ENCODE peak calls at places on chromosomes 13 and 19, in ten cellular contexts. H is CD8-positive, alpha-beta T cell; S is ovary; J is CD4-positive, alpha-beta memory T cell; T is coronary artery; D is cardiac muscle cell; X is tibial nerve; W is AG04450; O is CD4-positive, CD25-positive, alpha-beta regulatory T cell; F is CD4-positive, alpha-beta T cell. Q is an unnamed sample.

GRCh38 chr19:4338441-4339350 is at the start of gene STAP2:
- DNase-seq in J (no peak), S (peak), F (no peak), T (no peak), X (no peak), W (no peak), H (no peak), O (no peak), D (peak), Q (peak)

GRCh38 chr13:41231786-41232185 is 31.6 kb downstream of the MTRF1 start:
- DNase-seq in F (no peak), T (no peak), J (no peak), X (no peak), O (no peak), S (no peak), H (no peak), W (no peak), D (peak), Q (no peak)

GRCh38 chr19:29578349-29578748 is 27.7 kb upstream of the POP4 start:
- DNase-seq in J (no peak), D (no peak), W (no peak), O (no peak), H (no peak), F (no peak), S (no peak), T (no peak), X (no peak), Q (no peak)

GRCh38 chr19:33777351-33777750 is 19.3 kb upstream of the KCTD15 start:
- DNase-seq in W (no peak), S (no peak), H (no peak), X (no peak), J (no peak), O (no peak), T (no peak), F (no peak), D (no peak), Q (no peak)

GRCh38 chr13:85247780-85248179 is 551.4 kb downstream of the SLITRK6 start:
- DNase-seq in X (no peak), S (no peak), O (no peak), H (no peak), T (no peak), W (no peak), J (no peak), F (no peak), D (no peak), Q (no peak)

GRCh38 chr13:50033696-50034095 is 18.5 kb downstream of the KCNRG start:
- DNase-seq in F (no peak), O (no peak), D (peak), S (no peak), X (no peak), J (no peak), W (no peak), H (no peak), T (no peak), Q (no peak)

GRCh38 chr19:6476155-6476895 is 5.3 kb downstream of the DENND1C start:
- DNase-seq in X (no peak), D (peak), S (peak), J (peak), O (peak), T (no peak), F (peak), W (no peak), H (peak), Q (peak)

GRCh38 chr19:56668676-56669075 is 2.9 kb downstream of the ZNF835 start:
- DNase-seq in S (no peak), F (no peak), D (no peak), H (no peak), X (no peak), W (no peak), J (no peak), T (no peak), O (no peak), Q (no peak)

GRCh38 chr13:31045621-31046081 is 113.2 kb downstream of the TEX26 start:
- DNase-seq in T (peak), O (no peak), S (peak), W (peak), H (no peak), J (peak), D (peak), X (no peak), F (peak), Q (no peak)

GRCh38 chr13:43516401-43516826 is 270.4 kb downstream of the ENOX1 start:
- DNase-seq in H (no peak), X (no peak), S (peak), J (no peak), D (peak), W (peak), F (no peak), O (no peak), T (no peak), Q (no peak)

GRCh38 chr13:113926301-113926761 is 47.5 kb downstream of the C13orf46 start:
- DNase-seq in O (no peak), D (peak), S (peak), W (no peak), H (no peak), F (no peak), J (no peak), T (peak), X (peak), Q (no peak)

GRCh38 chr13:43411741-43412140 is 375.0 kb downstream of the ENOX1 start:
- DNase-seq in H (no peak), W (no peak), X (no peak), D (no peak), T (no peak), J (no peak), F (no peak), S (peak), O (no peak), Q (no peak)

GRCh38 chr19:36182612-36183454 is 30.6 kb upstream of the COX7A1 start:
- DNase-seq in H (no peak), T (no peak), J (no peak), O (no peak), F (no peak), D (peak), W (no peak), S (no peak), X (no peak), Q (peak)

GRCh38 chr13:30126903-30127428 is 180.4 kb downstream of the KATNAL1 start:
- DNase-seq in S (no peak), H (no peak), W (no peak), T (no peak), J (no peak), O (no peak), X (no peak), D (no peak), F (no peak), Q (no peak)

GRCh38 chr13:102779426-102780159 is 6.0 kb upstream of the TEX30 start:
- DNase-seq in S (no peak), X (no peak), T (no peak), H (no peak), W (no peak), O (peak), D (peak), F (no peak), J (peak), Q (no peak)

GRCh38 chr13:113448885-113449692 is 4.2 kb downstream of the ADPRHL1 start:
- DNase-seq in S (peak), J (peak), T (no peak), H (peak), D (no peak), W (no peak), F (peak), O (peak), X (no peak), Q (no peak)

GRCh38 chr19:8371011-8371804 is 7.3 kb downstream of the ANGPTL4 start:
- DNase-seq in S (no peak), X (no peak), O (no peak), W (no peak), F (no peak), H (no peak), J (no peak), T (no peak), D (no peak), Q (no peak)

GRCh38 chr19:8370176-8371010 is 6.4 kb downstream of the ANGPTL4 start:
- DNase-seq in H (no peak), W (no peak), D (peak), J (no peak), T (no peak), S (no peak), F (no peak), O (no peak), X (no peak), Q (no peak)

GRCh38 chr19:8377598-8377997 is 12.6 kb upstream of the RAB11B start:
- DNase-seq in F (no peak), T (no peak), S (no peak), W (no peak), D (no peak), O (no peak), H (no peak), X (no peak), J (no peak), Q (no peak)

GRCh38 chr19:8373867-8374813 is 10.2 kb downstream of the ANGPTL4 start:
- DNase-seq in O (no peak), H (no peak), F (no peak), W (no peak), X (peak), D (peak), T (peak), J (no peak), S (peak), Q (no peak)
- H3K27ac ChIP-seq in O (no peak), H (no peak), F (no peak), W (no peak), X (peak), D (no peak), T (peak), J (no peak), S (no peak), Q (no peak)

DNA sequence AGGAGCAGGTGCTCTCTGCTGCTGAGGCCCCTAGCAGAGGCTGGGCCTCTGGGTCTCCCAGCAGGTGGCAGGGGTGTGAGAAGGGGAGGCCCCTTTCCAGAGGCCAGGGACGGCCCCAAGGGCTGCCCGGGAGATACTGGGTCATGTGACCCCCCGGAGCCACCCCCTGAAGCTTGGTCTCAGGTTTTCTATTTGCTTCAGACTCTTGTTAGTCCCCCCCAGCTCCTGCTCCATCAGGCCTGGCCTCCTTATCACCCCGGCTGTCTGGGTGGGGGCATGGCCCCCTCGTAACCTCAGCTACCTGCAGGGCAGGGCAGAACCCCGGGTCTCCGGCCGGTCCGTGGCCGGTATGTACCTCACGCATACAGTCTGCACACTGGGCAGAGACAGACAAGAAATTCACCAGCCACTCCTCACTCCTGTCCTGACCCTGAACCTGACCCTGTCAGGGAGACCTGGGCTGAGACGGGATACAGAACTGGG is 13.2 kb upstream of the TCF3 start:
- DNase-seq in F (no peak), O (no peak), X (no peak), S (no peak), H (no peak), W (no peak), T (no peak), D (no peak), J (no peak), Q (no peak)
- H3K27ac ChIP-seq in F (no peak), O (no peak), X (no peak), S (no peak), H (no peak), W (no peak), T (no peak), D (peak), J (no peak), Q (no peak)

GRCh38 chr13:45511310-45512147 is 46.8 kb downstream of the COG3 start:
- DNase-seq in D (peak), X (no peak), T (no peak), O (peak), W (peak), H (no peak), S (no peak), J (peak), F (no peak), Q (peak)
- H3K27ac ChIP-seq in D (no peak), X (no peak), T (no peak), O (no peak), W (no peak), H (no peak), S (no peak), J (no peak), F (no peak), Q (peak)

GRCh38 chr19:55493650-55494171 is 5.5 kb downstream of the SSC5D start:
- DNase-seq in J (no peak), W (no peak), S (peak), T (no peak), O (no peak), X (no peak), F (no peak), D (no peak), H (no peak), Q (no peak)
- H3K27ac ChIP-seq in J (no peak), W (peak), S (peak), T (peak), O (no peak), X (peak), F (no peak), D (no peak), H (no peak), Q (no peak)

GRCh38 chr19:35093430-35093829 is 22.2 kb upstream of the FXYD3 start:
- DNase-seq in S (no peak), X (no peak), T (no peak), W (no peak), F (no peak), H (no peak), J (no peak), O (no peak), D (no peak), Q (no peak)
- H3K27ac ChIP-seq in S (no peak), X (no peak), T (no peak), W (no peak), F (no peak), H (no peak), J (no peak), O (no peak), D (no peak), Q (no peak)

GRCh38 chr19:18438331-18439024 is 545 bp upstream of the ISYNA1 start:
- DNase-seq in S (peak), F (no peak), H (no peak), T (peak), J (no peak), D (peak), W (no peak), O (no peak), X (no peak), Q (peak)
- H3K27ac ChIP-seq in S (peak), F (no peak), H (no peak), T (peak), J (no peak), D (peak), W (peak), O (no peak), X (peak), Q (peak)